ENCODE peak calls at places on chromosomes 5 and 9, in seven cellular contexts. M is EH, H is AG04449, T is NAMALWA, V is activated T-cell treated with anti-CD3 and anti-CD28 coated beads for 1 hour, F is non-pigmented ciliary epithelial cell, K is ELR. C is an unnamed sample.

GRCh38 chr9:133945977-133946753 is 46.0 kb downstream of the VAV2 start:
- DNase-seq in M (no peak), H (no peak), T (peak), V (no peak), F (no peak), K (no peak), C (no peak)

GRCh38 chr5:94375801-94376200 is 242.6 kb downstream of the KIAA0825 start:
- DNase-seq in M (peak), H (no peak), T (no peak), V (no peak), F (no peak), K (peak), C (peak)

GRCh38 chr9:107222020-107222522 is 61.0 kb upstream of the RAD23B start:
- DNase-seq in M (peak), H (no peak), T (no peak), V (no peak), F (no peak), K (peak), C (no peak)

GRCh38 chr5:168085321-168086040 is 206.0 kb upstream of the WWC1 start:
- DNase-seq in M (peak), H (no peak), T (no peak), V (no peak), F (no peak), K (no peak), C (peak)

GRCh38 chr9:19517202-19517942 is 108.6 kb downstream of the ACER2 start:
- DNase-seq in M (no peak), H (no peak), T (peak), V (no peak), F (no peak), K (peak), C (no peak)

GRCh38 chr5:10701567-10702039 is 59.4 kb downstream of the DAP start:
- DNase-seq in M (peak), H (no peak), T (peak), V (no peak), F (no peak), K (peak), C (peak)

GRCh38 chr9:135536166-135536565 is 9.8 kb upstream of the OBP2A start:
- DNase-seq in M (peak), H (peak), T (no peak), V (no peak), F (peak), K (no peak), C (peak)

GRCh38 chr9:126394802-126395201 is 68.2 kb downstream of the MVB12B start:
- DNase-seq in M (no peak), H (no peak), T (no peak), V (no peak), F (no peak), K (no peak), C (no peak)

GRCh38 chr9:27094640-27095039 is 14.4 kb upstream of the TEK start:
- DNase-seq in M (peak), H (no peak), T (no peak), V (no peak), F (peak), K (peak), C (peak)

GRCh38 chr5:180330810-180331646 is 22.1 kb downstream of the GFPT2 start:
- DNase-seq in M (peak), H (peak), T (no peak), V (no peak), F (peak), K (peak), C (peak)

GRCh38 chr5:94793816-94794198 is 175.3 kb downstream of the SLF1 start:
- DNase-seq in M (peak), H (no peak), T (no peak), V (no peak), F (peak), K (peak), C (peak)

GRCh38 chr5:69167488-69167845 is 517 bp downstream of the CCNB1 start:
- DNase-seq in M (peak), H (no peak), T (no peak), V (no peak), F (no peak), K (peak), C (peak)

GRCh38 chr5:90878549-90879196 is 320.1 kb downstream of the ADGRV1 start:
- DNase-seq in M (peak), H (no peak), T (no peak), V (no peak), F (peak), K (no peak), C (peak)

GRCh38 chr9:12554636-12555035 is 138.5 kb upstream of the TYRP1 start:
- DNase-seq in M (no peak), H (no peak), T (peak), V (no peak), F (no peak), K (peak), C (peak)